ENCODE peak calls at places on chromosome 16, in four cellular contexts. R, M, B and W are unnamed samples.

GRCh38 chr16:3012246-3012645 is 477 bp upstream of the CLDN9 start:
- DNase-seq in M (peak), R (no peak), B (no peak), W (no peak)

GRCh38 chr16:28100810-28101532 is 37.5 kb upstream of the GSG1L start:
- DNase-seq in B (no peak), R (no peak), M (no peak), W (no peak)

GRCh38 chr16:15493416-15494181 is 59.2 kb downstream of the BMERB1 start:
- DNase-seq in M (no peak), R (no peak), B (no peak), W (no peak)

GRCh38 chr16:25586826-25587225 is 104.9 kb upstream of the HS3ST4 start:
- DNase-seq in B (no peak), R (no peak), M (no peak), W (no peak)

GRCh38 chr16:75931043-75931442 is 204.8 kb upstream of the CPHXL start:
- DNase-seq in R (no peak), M (no peak), B (peak), W (no peak)

GRCh38 chr16:15639061-15639568 is 3.8 kb downstream of the MARF1 start:
- DNase-seq in R (no peak), B (no peak), M (no peak), W (no peak)

GRCh38 chr16:77212736-77213541 is 13.7 kb downstream of the SYCE1L start:
- DNase-seq in M (peak), B (peak), R (no peak), W (peak)

GRCh38 chr16:81823111-81823510 is 44.0 kb downstream of the PLCG2 start:
- DNase-seq in M (no peak), R (no peak), B (no peak), W (no peak)

GRCh38 chr16:81106826-81107503 is 10.8 kb upstream of the GCSH start:
- DNase-seq in R (no peak), M (no peak), B (no peak), W (no peak)

GRCh38 chr16:16020291-16020690 is 70.9 kb downstream of the ABCC1 start:
- DNase-seq in M (no peak), R (no peak), B (no peak), W (no peak)

GRCh38 chr16:24681793-24682192 is 47.7 kb upstream of the TNRC6A start:
- DNase-seq in M (no peak), B (peak), R (no peak), W (no peak)

GRCh38 chr16:27402964-27403600 is 1.1 kb downstream of the IL21R start:
- DNase-seq in R (no peak), M (no peak), B (no peak), W (no peak)

GRCh38 chr16:59758848-59759247 is 1024.7 kb upstream of the GOT2 start:
- DNase-seq in B (no peak), M (no peak), R (no peak), W (no peak)

GRCh38 chr16:2597560-2597902 is 59.7 kb downstream of the PDPK1 start:
- DNase-seq in M (no peak), R (no peak), B (no peak), W (no peak)

GRCh38 chr16:15545544-15545943 is 97.4 kb downstream of the MARF1 start:
- DNase-seq in B (no peak), M (no peak), R (no peak), W (no peak)

GRCh38 chr16:86898386-86898785 is 320.0 kb downstream of the FOXL1 start:
- DNase-seq in R (no peak), M (no peak), B (no peak), W (no peak)

GRCh38 chr16:50539822-50540710 is 8.1 kb upstream of the NKD1 start:
- DNase-seq in R (no peak), B (no peak), M (no peak), W (no peak)

GRCh38 chr16:4910828-4911227 is 26.1 kb downstream of the PPL start:
- DNase-seq in M (no peak), B (no peak), R (no peak), W (no peak)

GRCh38 chr16:67917140-67917851 is 14.4 kb downstream of the CTRL start:
- DNase-seq in R (no peak), M (no peak), B (peak), W (no peak)

GRCh38 chr16:54128629-54129230 is 157.9 kb downstream of the IRX3 start:
- DNase-seq in M (no peak), R (no peak), B (no peak), W (no peak)

GRCh38 chr16:3651461-3652372 is 2.8 kb upstream of the DNASE1 start:
- DNase-seq in B (no peak), M (no peak), R (no peak), W (peak)

GRCh38 chr16:26666486-26666885 is 400.2 kb upstream of the C16orf82 start:
- DNase-seq in R (no peak), M (no peak), B (no peak), W (no peak)

GRCh38 chr16:69522732-69523404 is 42.9 kb upstream of the NFAT5 start:
- DNase-seq in B (no peak), R (no peak), M (no peak), W (no peak)

GRCh38 chr16:17591655-17592405 is 121.1 kb upstream of the XYLT1 start:
- DNase-seq in B (no peak), R (no peak), M (no peak), W (no peak)

GRCh38 chr16:72963921-72964320 is 84.0 kb downstream of the ZFHX3 start:
- DNase-seq in M (no peak), B (peak), R (no peak), W (no peak)

GRCh38 chr16:8878523-8878911 is 3.6 kb upstream of the LITAFD start:
- DNase-seq in R (no peak), M (no peak), B (peak), W (no peak)

GRCh38 chr16:83137894-83138293 is 511.1 kb downstream of the CDH13 start:
- DNase-seq in B (no peak), R (no peak), M (no peak), W (no peak)

GRCh38 chr16:82699711-82700495 is 73.1 kb downstream of the CDH13 start:
- DNase-seq in M (no peak), R (no peak), B (peak), W (no peak)

GRCh38 chr16:65757064-65757463 is 609.4 kb upstream of the CDH5 start:
- DNase-seq in B (peak), R (no peak), M (no peak), W (no peak)

GRCh38 chr16:5065813-5066212 is at the start of gene C16orf89:
- DNase-seq in B (no peak), M (no peak), R (no peak), W (no peak)

GRCh38 chr16:74556375-74556922 is 50.5 kb downstream of the GLG1 start:
- DNase-seq in R (no peak), M (no peak), B (no peak), W (no peak)

GRCh38 chr16:1379863-1380174 is 28.1 kb downstream of the GNPTG start:
- DNase-seq in B (no peak), M (no peak), R (no peak), W (no peak)
- TF ChIP-seq CTCF in B (no peak), M (no peak), R (no peak), W (no peak)

GRCh38 chr16:58176608-58177346 is 21.1 kb downstream of the CSNK2A2 start:
- DNase-seq in R (no peak), M (no peak), B (no peak), W (no peak)
- TF ChIP-seq CTCF in R (no peak), M (no peak), B (no peak), W (no peak)

GRCh38 chr16:85900031-85900792 is 1.2 kb downstream of the IRF8 start:
- DNase-seq in R (no peak), B (no peak), M (no peak), W (no peak)

GRCh38 chr16:85894266-85894665 is 4.7 kb upstream of the IRF8 start:
- DNase-seq in M (peak), B (no peak), R (no peak), W (no peak)

GRCh38 chr16:85899444-85899843 is 482 bp downstream of the IRF8 start:
- DNase-seq in R (no peak), B (no peak), M (no peak), W (no peak)

GRCh38 chr16:85898521-85899442 is at the start of gene IRF8:
- DNase-seq in M (peak), B (peak), R (no peak), W (no peak)

DNA sequence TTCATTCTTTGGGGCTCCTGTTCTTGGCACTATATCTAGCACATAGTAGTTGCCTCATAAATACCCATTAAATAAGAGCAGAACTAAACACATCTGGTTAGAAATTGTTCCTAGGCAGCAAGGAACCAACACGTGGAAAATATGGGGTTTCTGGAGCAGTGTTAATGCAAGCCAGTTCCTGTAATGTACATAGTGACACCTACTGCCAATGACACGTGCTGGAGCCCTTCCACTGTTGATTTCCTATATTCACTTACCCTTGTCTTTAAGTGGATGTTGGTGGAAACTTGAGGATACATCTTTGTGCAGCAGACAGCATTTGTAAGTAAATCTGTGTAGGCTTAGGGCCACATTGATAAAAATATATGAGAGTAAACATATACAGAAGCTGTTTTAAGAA is 1.6 kb upstream of the IRF8 start:
- DNase-seq in M (no peak), R (no peak), B (no peak), W (no peak)
- TF ChIP-seq CTCF in M (no peak), R (no peak), B (no peak), W (no peak)

GRCh38 chr16:456891-457483 is 31.5 kb downstream of the RAB11FIP3 start:
- DNase-seq in M (no peak), R (peak), B (peak), W (no peak)

GRCh38 chr16:459761-460160 is 34.3 kb downstream of the RAB11FIP3 start:
- DNase-seq in R (no peak), M (no peak), B (no peak), W (no peak)

GRCh38 chr16:457732-458400 is 32.4 kb downstream of the RAB11FIP3 start:
- DNase-seq in M (no peak), B (peak), R (no peak), W (no peak)

GRCh38 chr16:454397-454940 is 29.0 kb downstream of the RAB11FIP3 start:
- DNase-seq in R (no peak), M (no peak), B (no peak), W (no peak)

DNA sequence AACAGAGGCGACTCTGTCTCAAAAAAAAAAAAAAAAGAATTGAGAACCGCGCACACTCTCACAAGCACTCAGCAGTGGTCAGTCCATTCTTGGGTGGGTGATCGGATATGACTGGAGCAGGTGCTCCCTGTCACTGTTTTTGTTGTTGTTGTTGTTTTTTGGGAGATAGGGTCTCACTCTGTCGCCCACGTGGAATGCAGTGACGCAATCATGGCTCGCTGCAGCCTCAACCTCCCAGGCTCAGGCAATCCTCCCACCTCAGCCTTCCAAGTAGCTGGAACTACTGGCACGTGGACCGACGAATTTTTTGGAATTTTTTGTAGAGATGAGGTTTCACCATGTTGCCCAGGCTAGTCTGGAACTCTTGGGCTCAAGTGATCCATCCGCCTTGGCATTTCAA is 30.0 kb downstream of the RAB11FIP3 start:
- DNase-seq in R (no peak), M (no peak), B (no peak), W (no peak)
- TF ChIP-seq CTCF in R (no peak), M (no peak), B (no peak), W (no peak)

GRCh38 chr16:21302898-21303528 is 24.9 kb upstream of the CRYM start:
- DNase-seq in R (no peak), M (no peak), B (peak), W (no peak)

GRCh38 chr16:21302454-21302853 is 24.4 kb upstream of the CRYM start:
- DNase-seq in R (no peak), B (no peak), M (no peak), W (no peak)

GRCh38 chr16:21301168-21301894 is 23.2 kb upstream of the CRYM start:
- DNase-seq in M (peak), B (peak), R (peak), W (no peak)

GRCh38 chr16:21301895-21302291 is 23.8 kb upstream of the CRYM start:
- DNase-seq in R (no peak), M (no peak), B (no peak), W (no peak)

GRCh38 chr16:21300309-21301167 is 22.4 kb upstream of the CRYM start:
- DNase-seq in M (peak), B (peak), R (peak), W (no peak)
- TF ChIP-seq CTCF in M (peak), B (peak), R (peak), W (peak)

GRCh38 chr16:19011169-19011731 is 27.5 kb downstream of the TMC7 start:
- DNase-seq in R (no peak), M (no peak), B (no peak), W (no peak)
- TF ChIP-seq CTCF in R (no peak), M (no peak), B (no peak), W (no peak)

GRCh38 chr16:47977802-47978201 is 178.0 kb downstream of the ABCC12 start:
- DNase-seq in M (no peak), R (no peak), B (no peak), W (no peak)
- TF ChIP-seq CTCF in M (no peak), R (no peak), B (no peak), W (no peak)

DNA sequence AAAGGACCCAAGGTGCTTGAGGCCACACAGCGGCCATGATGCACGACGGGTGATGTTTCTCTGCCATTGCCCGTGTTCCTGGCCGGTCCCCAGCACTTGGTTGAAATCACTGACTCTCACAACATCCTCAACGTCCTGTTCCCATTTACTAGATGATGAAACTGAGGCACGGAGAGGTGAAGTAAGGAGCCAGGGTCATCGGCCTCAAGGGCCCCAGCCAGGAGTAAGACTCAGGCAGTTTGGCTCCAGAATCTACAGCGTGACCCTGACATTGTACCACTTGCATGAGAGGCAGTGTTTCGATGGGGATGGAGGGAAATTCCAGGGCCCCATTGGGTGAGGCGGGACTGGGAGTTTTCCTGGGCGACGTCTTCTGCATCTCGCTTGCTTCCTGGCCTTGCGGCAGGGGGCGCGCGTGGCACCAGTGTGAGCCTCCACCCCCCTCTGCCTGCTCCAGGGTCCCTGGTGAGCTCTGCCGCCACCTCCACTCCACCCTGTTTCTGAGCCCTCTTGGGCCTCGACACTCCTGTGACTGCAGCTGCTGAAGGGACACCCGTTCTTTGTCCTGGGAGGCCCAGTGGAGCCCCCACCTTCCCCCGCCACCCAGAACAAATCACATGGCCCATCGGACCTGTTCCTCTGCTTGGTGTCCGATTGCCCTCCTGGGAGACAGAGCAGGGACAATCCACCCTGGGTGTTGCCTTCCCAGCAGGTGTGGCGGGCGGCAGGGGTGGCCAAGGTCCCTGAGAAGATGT is 133.0 kb upstream of the GSE1 start:
- DNase-seq in B (no peak), R (no peak), M (no peak), W (no peak)
- TF ChIP-seq CTCF in B (peak), R (peak), M (no peak), W (peak)